ENCODE peak calls at places on chromosomes 2 and 18, in six cellular contexts. B is K562, F is tibial nerve, L is A549, Z is SK-N-SH, D is H1. I is an unnamed sample.

GRCh38 chr2:58920001-58920400 is 678.9 kb upstream of the FANCL start:
- DNase-seq in B (no peak), F (no peak), L (no peak), Z (no peak), D (no peak), I (no peak)

GRCh38 chr2:217222511-217222910 is 362.6 kb upstream of the TNP1 start:
- DNase-seq in B (no peak), F (no peak), L (no peak), Z (no peak), D (no peak), I (no peak)

GRCh38 chr2:18701981-18702380 is 112.6 kb upstream of the NT5C1B start:
- DNase-seq in B (no peak), F (no peak), L (peak), Z (no peak), D (no peak), I (no peak)

GRCh38 chr2:71528749-71529148 is 75.4 kb downstream of the DYSF start:
- DNase-seq in B (no peak), F (no peak), L (no peak), Z (no peak), D (no peak), I (no peak)

GRCh38 chr2:16281451-16282330 is 341.3 kb downstream of the MYCN start:
- DNase-seq in B (peak), F (peak), L (peak), Z (peak), D (peak), I (no peak)

GRCh38 chr2:23649819-23650218 is 264.8 kb downstream of the KLHL29 start:
- DNase-seq in B (no peak), F (no peak), L (no peak), Z (peak), D (no peak), I (no peak)

GRCh38 chr18:7066965-7067555 is 50.5 kb downstream of the LAMA1 start:
- DNase-seq in B (no peak), F (no peak), L (no peak), Z (no peak), D (no peak), I (no peak)

GRCh38 chr2:183037281-183037659 is 987 bp downstream of the NCKAP1 start:
- DNase-seq in B (no peak), F (peak), L (no peak), Z (no peak), D (no peak), I (no peak)

GRCh38 chr2:215966274-215966673 is 47.1 kb downstream of the MREG start:
- DNase-seq in B (no peak), F (no peak), L (no peak), Z (no peak), D (no peak), I (no peak)

GRCh38 chr18:52426462-52426861 is 86.5 kb downstream of the DCC start:
- DNase-seq in B (no peak), F (no peak), L (no peak), Z (no peak), D (no peak), I (no peak)

GRCh38 chr2:20650880-20651730 is at the start of gene HS1BP3:
- DNase-seq in B (peak), F (peak), L (peak), Z (peak), D (no peak), I (peak)

GRCh38 chr18:14922965-14923565 is 175.1 kb downstream of the ANKRD30B start:
- DNase-seq in B (no peak), F (no peak), L (no peak), Z (no peak), D (no peak), I (no peak)

GRCh38 chr18:28086530-28087172 is 90.3 kb downstream of the CDH2 start:
- DNase-seq in B (no peak), F (peak), L (no peak), Z (no peak), D (no peak), I (no peak)

GRCh38 chr2:177285892-177286715 is 21.6 kb upstream of the NFE2L2 start:
- DNase-seq in B (no peak), F (no peak), L (no peak), Z (no peak), D (no peak), I (no peak)

GRCh38 chr2:128631698-128632490 is 313.2 kb upstream of the HS6ST1 start:
- DNase-seq in B (no peak), F (no peak), L (no peak), Z (no peak), D (no peak), I (no peak)

GRCh38 chr2:241298554-241299165 is 16.8 kb downstream of the HDLBP start:
- DNase-seq in B (no peak), F (no peak), L (no peak), Z (no peak), D (no peak), I (no peak)

GRCh38 chr2:172101008-172101706 is 1.5 kb downstream of the DLX2 start:
- DNase-seq in B (no peak), F (no peak), L (no peak), Z (peak), D (no peak), I (no peak)

GRCh38 chr2:14756122-14756541 is 123.6 kb downstream of the LRATD1 start:
- DNase-seq in B (no peak), F (no peak), L (no peak), Z (no peak), D (no peak), I (no peak)

GRCh38 chr18:60019463-60019840 is 119.7 kb downstream of the PMAIP1 start:
- DNase-seq in B (no peak), F (no peak), L (no peak), Z (no peak), D (no peak), I (no peak)

GRCh38 chr2:235945608-235946140 is 222.5 kb downstream of the GBX2 start:
- DNase-seq in B (no peak), F (no peak), L (no peak), Z (no peak), D (no peak), I (no peak)

GRCh38 chr2:146997488-146997887 is 847.3 kb upstream of the ACVR2A start:
- DNase-seq in B (no peak), F (no peak), L (no peak), Z (no peak), D (no peak), I (no peak)

GRCh38 chr2:199136681-199137080 is 321.1 kb downstream of the SATB2 start:
- DNase-seq in B (peak), F (no peak), L (no peak), Z (no peak), D (no peak), I (peak)

GRCh38 chr18:35043207-35043606 is 2.0 kb downstream of the MAPRE2 start:
- DNase-seq in B (no peak), F (no peak), L (no peak), Z (no peak), D (no peak), I (no peak)
- H3K4me3 ChIP-seq in B (peak), F (peak), L (no peak), Z (no peak), D (no peak), I (no peak)

GRCh38 chr2:105337122-105338019 is at the start of gene C2orf49:
- DNase-seq in B (peak), F (peak), L (peak), Z (peak), D (peak), I (peak)
- TF ChIP-seq EP300 in B (no peak), F (peak), L (no peak), Z (peak), D (no peak), I (no peak)

GRCh38 chr18:37138456-37138855 is 309.5 kb downstream of the KIAA1328 start:
- DNase-seq in B (no peak), F (no peak), L (no peak), Z (no peak), D (no peak), I (no peak)
- TF ChIP-seq CTCF in B (no peak), F (no peak), L (no peak), Z (no peak), D (no peak), I (no peak)

DNA sequence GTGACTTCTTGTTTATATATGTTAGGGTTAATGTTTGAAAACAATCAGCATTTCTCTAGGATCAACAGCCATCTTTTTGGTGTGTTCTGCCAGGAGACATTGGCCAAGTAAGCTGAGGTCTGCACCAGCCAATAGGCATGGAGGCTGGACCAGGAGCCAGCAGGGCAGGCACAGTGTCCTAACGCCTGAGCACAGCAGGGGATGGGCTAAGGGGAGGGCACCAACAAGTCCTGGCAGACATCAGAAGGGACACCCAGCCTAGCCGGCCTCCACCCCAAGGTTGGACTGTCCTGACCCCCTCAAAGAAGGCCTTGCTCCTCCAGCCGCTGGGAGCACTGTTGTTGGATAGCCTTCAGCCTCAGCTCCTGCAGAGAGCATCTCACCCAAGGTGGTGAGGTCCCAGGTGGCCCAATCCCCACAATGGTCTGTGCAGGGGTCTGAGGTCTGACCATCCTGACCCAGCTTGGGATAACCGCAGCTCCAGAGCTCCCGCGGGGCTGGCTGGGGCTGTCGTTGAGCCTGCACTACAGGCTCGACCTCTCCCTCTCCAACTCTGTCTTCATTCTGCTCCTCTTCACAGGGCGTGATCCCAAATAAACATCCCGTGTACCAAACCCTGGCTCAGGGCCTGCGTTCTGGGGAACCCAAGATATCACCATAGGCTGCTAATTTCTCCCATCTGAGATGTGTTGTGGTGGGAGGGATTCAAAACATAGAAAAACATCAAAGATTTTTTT is 8.1 kb downstream of the TEX44 start:
- DNase-seq in B (no peak), F (no peak), L (no peak), Z (peak), D (no peak), I (no peak)
- H3K4me3 ChIP-seq in B (no peak), F (no peak), L (no peak), Z (no peak), D (no peak), I (no peak)

GRCh38 chr18:31954349-31954748 is 11.4 kb upstream of the TRAPPC8 start:
- DNase-seq in B (no peak), F (peak), L (no peak), Z (no peak), D (no peak), I (peak)
- TF ChIP-seq EP300 in B (no peak), F (no peak), L (no peak), Z (no peak), D (no peak), I (no peak)

I was measured in transverse colon.